ENCODE peak calls at places on chromosomes 16 and 17, in eight cellular contexts. I is lung, H is tibial artery, Y is GM23248, E is tibial nerve, Z is trophoblast cell, B is heart right ventricle, R is thoracic aorta. F is an unnamed sample. For H3K4me1, the result is how much of the 10 kb centered on the place peaks cover.

GRCh38 chr16:70788668-70789161 is 12.2 kb downstream of the VAC14 start:
- DNase-seq in Z (no peak), B (no peak), H (no peak), R (no peak), I (no peak), Y (peak), E (no peak), F (no peak)

GRCh38 chr17:27351741-27352140 is 57.8 kb downstream of the WSB1 start:
- DNase-seq in Z (no peak), I (no peak), R (no peak), B (no peak), Y (no peak), H (no peak), E (no peak), F (no peak)

GRCh38 chr17:34584805-34585416 is 5.5 kb downstream of the TMEM132E start:
- DNase-seq in B (no peak), H (no peak), R (no peak), Z (no peak), Y (peak), I (no peak), E (no peak), F (peak)

GRCh38 chr17:71846561-71846960 is 274.3 kb upstream of the SOX9 start:
- DNase-seq in I (no peak), Y (no peak), R (no peak), E (no peak), Z (no peak), B (no peak), H (no peak), F (no peak)

GRCh38 chr17:73589096-73589980 is 54.9 kb downstream of the SDK2 start:
- DNase-seq in H (no peak), B (no peak), I (no peak), E (no peak), Z (no peak), Y (peak), R (no peak), F (no peak)

GRCh38 chr17:35089846-35090193 is 26.3 kb upstream of the RFFL start:
- DNase-seq in B (peak), H (no peak), Z (no peak), R (no peak), I (no peak), E (peak), Y (peak), F (peak)

GRCh38 chr16:63617047-63617989 is 1504.5 kb downstream of the CDH11 start:
- DNase-seq in E (no peak), Z (no peak), Y (no peak), H (no peak), R (no peak), I (no peak), B (peak), F (no peak)

GRCh38 chr17:62791235-62792121 is 16.6 kb downstream of the MARCHF10 start:
- DNase-seq in H (no peak), B (no peak), E (no peak), Z (peak), R (no peak), Y (peak), I (no peak), F (no peak)

GRCh38 chr17:81476097-81476496 is 36.5 kb downstream of the ACTG1 start:
- DNase-seq in Z (no peak), H (no peak), B (no peak), Y (no peak), E (no peak), R (no peak), I (no peak), F (no peak)

GRCh38 chr16:13779676-13780075 is 140.3 kb upstream of the ERCC4 start:
- DNase-seq in Y (no peak), I (no peak), R (no peak), Z (no peak), B (no peak), E (no peak), H (no peak), F (no peak)

GRCh38 chr17:80667462-80668277 is 123.0 kb downstream of the RPTOR start:
- DNase-seq in H (no peak), I (no peak), R (no peak), B (no peak), E (no peak), Z (no peak), Y (no peak), F (peak)

GRCh38 chr16:24851700-24852099 is 5.9 kb downstream of the SLC5A11 start:
- DNase-seq in B (no peak), I (no peak), Y (peak), H (no peak), E (no peak), Z (no peak), R (no peak), F (peak)

GRCh38 chr17:54172654-54173316 is 350.1 kb downstream of the KIF2B start:
- DNase-seq in Y (peak), R (no peak), H (no peak), Z (peak), B (no peak), E (no peak), I (no peak), F (no peak)

GRCh38 chr16:11374255-11374654 is 29.0 kb downstream of the RMI2 start:
- DNase-seq in H (no peak), I (no peak), Z (no peak), E (no peak), R (no peak), Y (no peak), B (no peak), F (no peak)

GRCh38 chr16:62254847-62255246 is 218.6 kb upstream of the CDH8 start:
- DNase-seq in Z (no peak), B (no peak), H (no peak), E (no peak), I (no peak), R (no peak), Y (no peak), F (no peak)

GRCh38 chr17:59558953-59559352 is 6.5 kb upstream of the DHX40 start:
- DNase-seq in H (no peak), Z (no peak), R (no peak), B (no peak), I (no peak), Y (peak), E (no peak), F (no peak)

GRCh38 chr16:66204761-66205160 is 161.7 kb upstream of the CDH5 start:
- DNase-seq in Z (no peak), E (no peak), R (no peak), I (no peak), Y (peak), H (no peak), B (no peak), F (no peak)

GRCh38 chr17:12789976-12790805 is 893 bp downstream of the ARHGAP44 start:
- DNase-seq in Z (no peak), R (no peak), I (peak), Y (no peak), B (no peak), H (no peak), E (no peak), F (no peak)

GRCh38 chr16:68013440-68013839 is 2.3 kb downstream of the DPEP2NB start:
- DNase-seq in I (no peak), H (no peak), Y (no peak), R (no peak), Z (no peak), E (no peak), B (no peak), F (no peak)

GRCh38 chr16:49019081-49019633 is 262.5 kb downstream of the CBLN1 start:
- DNase-seq in B (no peak), E (no peak), Z (no peak), I (no peak), H (no peak), R (no peak), Y (no peak), F (no peak)

GRCh38 chr17:77489898-77490265 is 349.1 kb downstream of the SEC14L1 start:
- DNase-seq in H (peak), R (peak), E (peak), I (no peak), B (peak), Y (peak), Z (no peak), F (no peak)

GRCh38 chr17:40518401-40519088 is 17.1 kb upstream of the TNS4 start:
- DNase-seq in H (no peak), E (no peak), B (no peak), R (no peak), Y (peak), I (no peak), Z (peak), F (no peak)

GRCh38 chr17:36857698-36858097 is 79.6 kb upstream of the LHX1 start:
- DNase-seq in I (no peak), R (no peak), Z (no peak), Y (no peak), E (no peak), B (no peak), H (no peak), F (no peak)

GRCh38 chr17:36855459-36855858 is 81.8 kb upstream of the LHX1 start:
- DNase-seq in H (no peak), R (no peak), B (no peak), E (no peak), Z (no peak), Y (no peak), I (no peak), F (no peak)

GRCh38 chr17:36858119-36859002 is 78.9 kb upstream of the LHX1 start:
- DNase-seq in Z (peak), Y (no peak), R (no peak), E (no peak), B (no peak), H (no peak), I (no peak), F (no peak)

GRCh38 chr17:36856169-36856568 is 81.1 kb upstream of the LHX1 start:
- DNase-seq in Z (no peak), R (no peak), I (no peak), H (no peak), Y (no peak), B (no peak), E (no peak), F (no peak)

GRCh38 chr17:36856921-36857381 is 80.3 kb upstream of the LHX1 start:
- DNase-seq in I (no peak), E (no peak), R (no peak), H (no peak), B (no peak), Y (peak), Z (no peak), F (no peak)
- H3K27ac ChIP-seq in I (no peak), E (no peak), R (no peak), H (no peak), B (no peak), Y (no peak), Z (no peak), F (no peak)

DNA sequence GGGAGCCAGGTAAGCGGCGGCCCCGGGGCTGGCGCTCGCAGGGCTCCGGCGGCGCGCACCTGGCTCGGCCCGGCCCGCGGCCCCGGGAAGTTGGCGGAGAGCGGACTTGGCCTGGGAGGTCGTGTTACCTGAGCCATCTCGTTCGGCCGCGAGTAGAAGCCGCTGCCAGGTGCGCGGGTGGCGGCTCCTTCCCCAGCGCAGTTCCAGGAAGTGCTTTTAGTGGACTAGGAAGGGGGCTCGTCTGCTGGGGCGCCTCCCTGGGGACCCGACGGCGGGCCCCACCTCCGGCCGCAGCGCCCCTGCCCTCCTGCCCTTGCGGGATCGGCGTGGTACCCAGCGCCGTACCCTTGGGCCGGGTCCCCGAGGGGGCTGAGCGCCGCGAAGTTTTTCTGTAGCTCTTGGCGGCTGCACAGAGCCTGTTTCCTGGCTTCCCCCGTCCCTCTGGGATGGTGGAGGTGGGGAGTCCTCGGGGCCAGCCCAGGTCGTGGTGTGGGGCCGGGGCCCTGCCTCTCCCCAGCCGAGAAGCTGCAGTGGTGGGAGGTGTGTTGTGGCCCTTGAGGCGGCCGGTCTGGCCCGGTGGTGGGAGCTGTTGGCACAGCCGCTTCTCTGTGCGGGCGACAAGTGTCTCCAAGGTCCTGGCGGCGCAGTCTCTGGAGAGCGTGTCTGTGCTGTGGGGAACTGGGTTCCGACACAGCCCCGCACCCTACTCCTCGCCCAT is 96.9 kb downstream of the RAB11FIP4 start:
- DNase-seq in I (peak), R (no peak), H (no peak), Y (no peak), E (no peak), B (no peak), Z (no peak), F (no peak)
- H3K4me1 ChIP-seq in I (under half), R (under half), H (under half), Y (under half), E (under half), B (under half), Z (under half), F (half or more)

GRCh38 chr17:633641-634091 is 81.0 kb downstream of the VPS53 start:
- DNase-seq in I (no peak), B (peak), Z (no peak), R (no peak), H (peak), Y (peak), E (no peak), F (no peak)
- H3K27ac ChIP-seq in I (peak), B (peak), Z (peak), R (peak), H (peak), Y (peak), E (peak), F (no peak)

DNA sequence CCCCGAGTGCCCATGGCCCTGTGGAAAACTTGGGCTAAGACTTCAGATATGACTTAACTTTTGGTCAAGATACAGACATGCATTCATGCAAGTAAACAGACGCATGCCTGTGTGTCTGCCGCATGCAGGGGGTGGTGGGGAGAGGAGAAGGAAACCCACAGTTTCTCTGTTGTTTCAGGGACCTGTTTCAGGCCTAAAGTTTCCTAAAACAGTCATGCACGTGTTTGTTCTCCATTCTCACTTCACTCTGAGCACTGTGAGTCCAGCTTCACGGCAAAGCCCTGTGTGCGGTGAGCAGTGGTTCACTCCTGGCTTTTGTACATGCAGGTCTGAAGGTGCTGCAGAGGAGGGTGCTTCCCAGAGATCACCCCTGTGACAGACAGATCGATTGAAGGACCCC is 158.7 kb downstream of the FOXL1 start:
- DNase-seq in R (no peak), B (no peak), I (no peak), Y (no peak), E (no peak), Z (no peak), H (no peak), F (no peak)
- H3K4me1 ChIP-seq in R (under half), B (under half), I (under half), Y (under half), E (under half), Z (under half), H (under half), F (under half)

DNA sequence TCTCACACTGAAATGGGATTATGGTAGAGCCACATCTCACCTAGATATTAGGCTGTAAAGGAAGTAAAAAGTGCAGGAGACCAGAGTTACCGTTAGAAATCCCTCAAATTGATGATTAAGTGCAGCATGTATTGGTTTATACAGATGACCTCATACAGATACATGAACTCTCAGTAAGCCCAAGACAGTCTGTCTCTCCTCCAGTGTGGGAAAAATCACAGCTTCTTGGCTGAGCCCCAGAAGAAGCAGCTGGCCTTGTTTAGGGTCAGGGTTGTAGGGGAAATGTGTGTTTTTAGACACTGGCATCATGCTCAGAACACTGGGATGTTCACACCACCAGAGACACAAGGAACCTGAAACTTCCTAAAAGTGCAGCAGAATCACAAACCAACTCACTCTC is 135.9 kb downstream of the KATNIP start:
- DNase-seq in Y (peak), B (no peak), Z (no peak), I (no peak), R (no peak), E (no peak), H (no peak), F (no peak)
- H3K27ac ChIP-seq in Y (no peak), B (no peak), Z (no peak), I (no peak), R (no peak), E (no peak), H (no peak), F (no peak)

GRCh38 chr16:84180519-84181140 is 6.2 kb downstream of the TAF1C start:
- DNase-seq in B (peak), Y (no peak), H (no peak), E (no peak), R (no peak), I (no peak), Z (no peak), F (no peak)
- H3K4me1 ChIP-seq in B (half or more), Y (under half), H (under half), E (half or more), R (under half), I (under half), Z (under half), F (under half)